ENCODE peak calls at places on chromosomes 13 and 19, in five cellular contexts. E is activated T-cell treated with anti-CD3 and anti-CD28 coated beads for 1 hour; W is activated CD8-positive, alpha-beta memory T cell treated with anti-CD3 and anti-CD28 coated beads for 1 hour; J is CD4-positive, alpha-beta T cell; Z is thoracic aorta. R is an unnamed sample.

GRCh38 chr13:100493418-100493817 is 95.2 kb downstream of the GGACT start:
- DNase-seq in Z (no peak), W (no peak), E (no peak), J (no peak), R (no peak)

GRCh38 chr13:99589575-99589974 is 88.3 kb downstream of the TM9SF2 start:
- DNase-seq in E (no peak), Z (no peak), W (no peak), J (no peak), R (no peak)

GRCh38 chr19:42111384-42111783 is 20.9 kb downstream of the POU2F2 start:
- DNase-seq in E (no peak), Z (no peak), W (no peak), J (no peak), R (no peak)

GRCh38 chr19:5966215-5966614 is 11.7 kb downstream of the RANBP3 start:
- DNase-seq in J (no peak), Z (no peak), E (no peak), W (no peak), R (no peak)

GRCh38 chr19:55642153-55643002 is 1.1 kb upstream of the ZNF581 start:
- DNase-seq in E (no peak), Z (no peak), J (no peak), W (no peak), R (no peak)

GRCh38 chr19:1213391-1214286 is 8.1 kb downstream of the STK11 start:
- DNase-seq in J (peak; percentile 54), W (no peak), E (no peak), Z (no peak), R (no peak)

GRCh38 chr13:97911311-97912138 is 42.0 kb upstream of the IPO5 start:
- DNase-seq in Z (no peak), W (no peak), J (no peak), E (no peak), R (no peak)

GRCh38 chr13:28138756-28139470 is 568 bp downstream of the PAN3 start:
- DNase-seq in W (peak; percentile 74), E (peak; percentile 83), J (peak; percentile 80), Z (peak; percentile 62), R (peak; percentile 10)

GRCh38 chr13:84192125-84192524 is 309.9 kb upstream of the SLITRK1 start:
- DNase-seq in Z (no peak), W (no peak), J (no peak), E (no peak), R (no peak)

GRCh38 chr19:21947775-21948174 is 63.0 kb downstream of the ZNF208 start:
- DNase-seq in W (no peak), E (no peak), J (no peak), Z (no peak), R (no peak)

GRCh38 chr13:88857256-88857655 is 1186.1 kb downstream of the SLITRK5 start:
- DNase-seq in Z (no peak), E (no peak), J (no peak), W (no peak), R (no peak)

GRCh38 chr13:44577236-44578063 is 1.3 kb upstream of the TSC22D1 start:
- DNase-seq in J (peak; percentile 94), W (peak; percentile 96), E (peak; percentile 95), Z (peak; percentile 90), R (peak; percentile 89)

GRCh38 chr19:32916969-32917611 is 47.5 kb upstream of the SLC7A9 start:
- DNase-seq in Z (no peak), E (no peak), J (no peak), W (no peak), R (no peak)

GRCh38 chr13:79187917-79188699 is 217.9 kb downstream of the RBM26 start:
- DNase-seq in E (no peak), Z (no peak), J (no peak), W (no peak), R (no peak)

GRCh38 chr19:20787766-20788165 is 11.7 kb downstream of the ZNF66 start:
- DNase-seq in J (no peak), E (no peak), Z (no peak), W (no peak), R (no peak)

GRCh38 chr13:26713341-26713740 is 47.2 kb downstream of the GPR12 start:
- DNase-seq in J (no peak), W (no peak), Z (no peak), E (no peak), R (no peak)

GRCh38 chr19:14090509-14091085 is at the start of gene SAMD1:
- DNase-seq in Z (peak; percentile 78), E (peak; percentile 85), W (peak; percentile 81), J (peak; percentile 83), R (no peak)

GRCh38 chr19:13795595-13796300 is 505 bp downstream of the ZSWIM4 start:
- DNase-seq in W (no peak), J (no peak), E (no peak), Z (no peak), R (no peak)

GRCh38 chr13:94333131-94333820 is 146.2 kb downstream of the DCT start:
- DNase-seq in E (no peak), W (no peak), J (no peak), Z (no peak), R (no peak)

GRCh38 chr19:33963514-33963913 is 166.8 kb downstream of the KCTD15 start:
- DNase-seq in W (no peak), Z (no peak), E (no peak), J (no peak), R (no peak)

GRCh38 chr13:98440390-98441055 is 136.4 kb downstream of the STK24 start:
- DNase-seq in Z (no peak), J (no peak), W (no peak), E (no peak), R (no peak)

GRCh38 chr13:33275916-33276315 is 9.6 kb downstream of the STARD13 start:
- DNase-seq in J (no peak), Z (no peak), W (no peak), E (no peak), R (no peak)

GRCh38 chr19:27794444-27795042 is 1418.4 kb downstream of the UQCRFS1 start:
- DNase-seq in E (peak; percentile 4), J (peak; percentile 8), Z (no peak), W (no peak), R (peak; percentile 17)

GRCh38 chr13:27295096-27295495 is 24.5 kb downstream of the RASL11A start:
- DNase-seq in Z (no peak), W (no peak), J (no peak), E (no peak), R (no peak)

GRCh38 chr13:45851171-45851889 is at the start of gene SIAH3:
- DNase-seq in W (no peak), J (peak; percentile 14), Z (no peak), E (peak; percentile 5), R (no peak)

GRCh38 chr19:13033244-13033643 is 38.0 kb downstream of the NFIX start:
- DNase-seq in J (no peak), W (no peak), Z (no peak), E (no peak), R (no peak)

GRCh38 chr19:920051-920857 is 3.1 kb downstream of the KISS1R start:
- DNase-seq in E (peak; percentile 59), J (peak; percentile 82), W (peak; percentile 54), Z (no peak), R (no peak)

GRCh38 chr13:103948477-103948876 is 882.3 kb upstream of the SLC10A2 start:
- DNase-seq in W (no peak), E (no peak), J (no peak), Z (no peak), R (no peak)

GRCh38 chr13:73040479-73040878 is 18.3 kb upstream of the KLF5 start:
- DNase-seq in W (no peak), E (no peak), Z (no peak), J (no peak), R (no peak)

R was measured in brain pericyte.